ENCODE peak calls at places on chromosomes 2 and 18, in six cellular contexts. P, C, G, H, Q and K are unnamed samples.

GRCh38 chr2:226999676-227000075 is 163.8 kb downstream of the RHBDD1 start:
- DNase-seq in C (no peak), H (no peak), Q (no peak), G (no peak), P (no peak), K (no peak)

GRCh38 chr18:79625924-79626561 is 53.6 kb upstream of the CTDP1 start:
- DNase-seq in C (peak), H (no peak), P (no peak), Q (no peak), G (no peak), K (no peak)

GRCh38 chr2:196696423-196697073 is 57.0 kb downstream of the CCDC150 start:
- DNase-seq in C (no peak), P (no peak), G (no peak), H (peak), Q (no peak), K (no peak)

GRCh38 chr18:6747646-6748045 is 18.1 kb downstream of the ARHGAP28 start:
- DNase-seq in H (peak), C (no peak), Q (no peak), P (no peak), G (no peak), K (no peak)

GRCh38 chr2:213834746-213835145 is 550.5 kb downstream of the SPAG16 start:
- DNase-seq in H (no peak), Q (no peak), P (no peak), G (no peak), C (no peak), K (no peak)

GRCh38 chr2:236887519-236887918 is 198.2 kb upstream of the COPS8 start:
- DNase-seq in H (no peak), C (no peak), G (no peak), P (no peak), Q (peak), K (no peak)

GRCh38 chr2:240191001-240191400 is 50.5 kb upstream of the OTOS start:
- DNase-seq in H (no peak), Q (peak), C (no peak), P (no peak), G (no peak), K (no peak)

GRCh38 chr2:44768438-44769236 is 172.9 kb upstream of the SIX3 start:
- DNase-seq in G (no peak), C (no peak), H (no peak), Q (no peak), P (no peak), K (no peak)

GRCh38 chr2:130393318-130393910 is 37.6 kb downstream of the PTPN18 start:
- DNase-seq in G (no peak), H (no peak), C (peak), Q (no peak), P (no peak), K (no peak)

GRCh38 chr2:154693941-154694340 is 4.6 kb upstream of the KCNJ3 start:
- DNase-seq in H (no peak), C (no peak), P (no peak), G (no peak), Q (no peak), K (no peak)

GRCh38 chr2:176415946-176416499 is 146.8 kb downstream of the MTX2 start:
- DNase-seq in G (no peak), C (peak), Q (no peak), P (no peak), H (no peak), K (no peak)

GRCh38 chr2:239012228-239012627 is 164.3 kb downstream of the TWIST2 start:
- DNase-seq in G (no peak), P (no peak), Q (no peak), H (no peak), C (no peak), K (no peak)

GRCh38 chr18:33201509-33201926 is 239.0 kb downstream of the CCDC178 start:
- DNase-seq in G (no peak), C (peak), Q (no peak), H (no peak), P (no peak), K (no peak)

GRCh38 chr2:29053223-29053622 is 21.1 kb downstream of the PCARE start:
- DNase-seq in H (peak), P (no peak), G (no peak), Q (no peak), C (no peak), K (no peak)

GRCh38 chr2:62604336-62604735 is 98.3 kb upstream of the TMEM17 start:
- DNase-seq in H (peak), G (no peak), C (peak), Q (no peak), P (no peak), K (no peak)

GRCh38 chr2:150127995-150128394 is 359.5 kb downstream of the RND3 start:
- DNase-seq in H (no peak), C (no peak), Q (no peak), P (no peak), G (no peak), K (no peak)

GRCh38 chr18:7567487-7568425 is 640 bp downstream of the PTPRM start:
- DNase-seq in Q (peak), G (peak), H (peak), C (no peak), P (peak), K (no peak)

GRCh38 chr2:60411295-60411694 is 142.2 kb downstream of the BCL11A start:
- DNase-seq in Q (no peak), G (no peak), C (no peak), P (no peak), H (no peak), K (no peak)

GRCh38 chr18:9596257-9596656 is 18.1 kb downstream of the PPP4R1 start:
- DNase-seq in C (no peak), H (no peak), G (no peak), P (no peak), Q (no peak), K (no peak)

GRCh38 chr18:5772271-5772670 is 123.1 kb downstream of the TMEM200C start:
- DNase-seq in Q (no peak), G (no peak), P (no peak), H (no peak), C (no peak), K (no peak)

GRCh38 chr18:57297306-57297705 is 55.1 kb upstream of the ST8SIA3 start:
- DNase-seq in G (no peak), C (no peak), H (no peak), P (no peak), Q (no peak), K (no peak)

GRCh38 chr2:27721884-27722485 is 49.5 kb upstream of the MRPL33 start:
- DNase-seq in P (no peak), Q (no peak), H (no peak), G (no peak), C (no peak), K (no peak)

GRCh38 chr2:120066708-120067547 is 54.1 kb downstream of the EPB41L5 start:
- DNase-seq in G (peak), H (no peak), Q (no peak), P (no peak), C (no peak), K (no peak)

GRCh38 chr2:25528173-25528572 is 145.2 kb downstream of the DTNB start:
- DNase-seq in H (peak), G (no peak), P (no peak), Q (no peak), C (no peak), K (no peak)

GRCh38 chr2:68196120-68196716 is 38.5 kb downstream of the PNO1 start:
- DNase-seq in C (no peak), H (no peak), G (no peak), P (no peak), Q (no peak), K (peak)

GRCh38 chr2:55235724-55236538 is 3.4 kb downstream of the RPS27A start:
- DNase-seq in P (no peak), G (no peak), Q (no peak), C (no peak), H (no peak), K (no peak)

GRCh38 chr18:77676901-77677300 is 427.3 kb downstream of the GALR1 start:
- DNase-seq in C (no peak), H (no peak), P (no peak), Q (no peak), G (no peak), K (no peak)

GRCh38 chr2:148888003-148888501 is 13.0 kb downstream of the KIF5C start:
- DNase-seq in H (no peak), G (no peak), C (no peak), Q (no peak), P (no peak), K (no peak)

GRCh38 chr2:200377774-200378336 is 71.4 kb downstream of the SPATS2L start:
- DNase-seq in G (no peak), C (no peak), P (no peak), Q (no peak), H (no peak), K (no peak)

GRCh38 chr2:221268631-221269030 is 303.5 kb downstream of the EPHA4 start:
- DNase-seq in H (no peak), G (no peak), P (no peak), Q (no peak), C (no peak), K (no peak)

GRCh38 chr2:112924855-112925254 is 13.9 kb downstream of the IL37 start:
- DNase-seq in Q (no peak), P (no peak), G (no peak), H (no peak), C (no peak), K (no peak)

GRCh38 chr2:144181006-144181405 is 338.9 kb downstream of the ZEB2 start:
- DNase-seq in G (no peak), C (no peak), H (no peak), Q (no peak), P (no peak), K (no peak)

GRCh38 chr2:12970861-12971260 is 254.1 kb downstream of the TRIB2 start:
- DNase-seq in Q (no peak), H (peak), P (no peak), C (no peak), G (no peak), K (no peak)

GRCh38 chr2:226832076-226832475 is 3.8 kb upstream of the RHBDD1 start:
- DNase-seq in H (no peak), G (no peak), P (no peak), C (no peak), Q (no peak), K (no peak)

GRCh38 chr2:31235504-31235902 is 1.6 kb downstream of the EHD3 start:
- DNase-seq in H (peak), Q (no peak), C (peak), P (no peak), G (no peak), K (no peak)

GRCh38 chr18:36719630-36720029 is 109.2 kb downstream of the TPGS2 start:
- DNase-seq in Q (no peak), G (no peak), P (no peak), H (no peak), C (no peak), K (no peak)

GRCh38 chr2:15929861-15930260 is 10.5 kb upstream of the MYCN start:
- DNase-seq in P (no peak), G (no peak), Q (no peak), H (no peak), C (no peak), K (no peak)

GRCh38 chr2:134736167-134736885 is 17.5 kb upstream of the TMEM163 start:
- DNase-seq in H (peak), P (no peak), Q (no peak), C (peak), G (no peak), K (no peak)

GRCh38 chr18:30971338-30971956 is 71.1 kb downstream of the DSC3 start:
- DNase-seq in Q (no peak), G (no peak), P (no peak), C (peak), H (no peak), K (no peak)

GRCh38 chr2:62531594-62531993 is 25.6 kb upstream of the TMEM17 start:
- DNase-seq in H (no peak), G (no peak), Q (no peak), P (no peak), C (no peak), K (no peak)

GRCh38 chr2:109128466-109129355 is at the start of gene SH3RF3:
- DNase-seq in G (peak), H (peak), P (peak), Q (peak), C (no peak), K (peak)
- H3K27ac ChIP-seq in G (peak), H (peak), P (peak), Q (peak), C (no peak), K (no peak)

GRCh38 chr2:21250693-21251092 is 126.9 kb downstream of the TDRD15 start:
- DNase-seq in Q (no peak), G (no peak), P (no peak), H (no peak), C (no peak), K (no peak)

GRCh38 chr2:21254170-21254965 is 130.6 kb downstream of the TDRD15 start:
- DNase-seq in C (no peak), G (no peak), Q (no peak), P (no peak), H (no peak), K (no peak)

GRCh38 chr2:21253311-21254027 is 129.7 kb downstream of the TDRD15 start:
- DNase-seq in P (no peak), Q (no peak), H (no peak), G (no peak), C (no peak), K (no peak)

GRCh38 chr2:21256006-21256405 is 132.2 kb downstream of the TDRD15 start:
- DNase-seq in C (no peak), H (no peak), G (no peak), Q (peak), P (no peak), K (no peak)

DNA sequence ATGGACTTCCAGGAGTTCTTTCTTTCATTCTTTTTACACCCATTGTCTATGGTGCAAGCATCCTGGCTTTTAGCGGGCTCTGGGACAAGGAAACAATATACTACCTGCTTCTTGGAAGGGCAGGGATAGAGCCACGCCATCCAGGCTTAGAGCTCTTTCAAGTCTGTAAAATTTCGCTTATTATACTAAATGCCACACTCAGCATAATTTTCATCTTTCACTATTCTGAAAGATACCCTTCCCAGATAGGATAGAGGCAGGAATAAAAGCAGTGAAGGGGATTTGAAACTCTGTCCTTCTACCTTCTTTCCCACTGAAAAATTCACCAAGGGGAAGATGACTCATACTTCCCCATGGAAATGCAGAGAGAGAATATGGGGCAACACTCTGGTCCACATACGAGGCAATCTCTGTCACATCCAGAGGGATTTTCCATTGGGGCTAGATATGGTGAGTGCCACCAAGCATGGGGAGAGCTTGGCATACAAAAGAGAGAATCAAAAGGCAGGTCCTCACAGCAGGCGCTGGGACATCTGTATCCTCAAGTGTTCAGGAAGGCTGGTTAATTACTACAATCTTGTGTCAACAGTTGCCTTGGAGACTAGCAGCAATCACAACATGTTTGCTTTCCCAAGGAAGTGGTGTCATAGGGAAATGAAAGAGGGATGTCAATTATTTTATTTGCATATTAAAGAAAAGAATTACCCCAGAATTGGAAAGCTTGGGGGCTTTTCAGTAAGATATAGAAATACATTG is 127.6 kb downstream of the TDRD15 start:
- DNase-seq in H (no peak), G (no peak), P (no peak), Q (no peak), C (no peak), K (no peak)
- H3K27ac ChIP-seq in H (no peak), G (no peak), P (no peak), Q (no peak), C (no peak), K (no peak)

DNA sequence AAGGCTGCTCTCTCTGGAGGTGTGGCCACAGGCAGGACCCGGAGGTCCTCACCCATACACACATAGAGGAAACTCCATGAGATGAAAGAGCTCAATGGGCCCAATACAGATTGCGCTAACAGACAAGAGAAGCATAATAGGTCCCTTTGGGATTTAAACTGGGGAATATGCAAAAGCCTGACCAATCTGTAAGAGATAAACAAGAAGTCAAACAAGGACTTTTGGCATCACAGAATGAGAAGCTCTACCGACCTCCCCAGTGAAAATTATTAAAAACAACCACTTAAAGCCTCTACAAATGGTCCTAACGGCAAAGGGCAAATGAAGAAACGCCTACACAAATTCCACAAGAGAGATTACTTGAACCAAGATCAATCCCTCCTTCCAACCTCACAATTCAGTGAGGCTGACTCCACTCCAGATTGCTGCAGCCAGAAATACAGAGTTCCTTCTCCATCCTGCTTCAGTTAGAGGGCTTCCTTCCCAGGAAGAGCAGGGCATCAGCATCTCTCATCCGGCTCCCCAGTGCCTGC is 10.8 kb downstream of the IWS1 start:
- DNase-seq in G (no peak), P (no peak), C (no peak), Q (no peak), H (no peak), K (no peak)
- H3K27ac ChIP-seq in G (peak), P (peak), C (no peak), Q (peak), H (no peak), K (no peak)

DNA sequence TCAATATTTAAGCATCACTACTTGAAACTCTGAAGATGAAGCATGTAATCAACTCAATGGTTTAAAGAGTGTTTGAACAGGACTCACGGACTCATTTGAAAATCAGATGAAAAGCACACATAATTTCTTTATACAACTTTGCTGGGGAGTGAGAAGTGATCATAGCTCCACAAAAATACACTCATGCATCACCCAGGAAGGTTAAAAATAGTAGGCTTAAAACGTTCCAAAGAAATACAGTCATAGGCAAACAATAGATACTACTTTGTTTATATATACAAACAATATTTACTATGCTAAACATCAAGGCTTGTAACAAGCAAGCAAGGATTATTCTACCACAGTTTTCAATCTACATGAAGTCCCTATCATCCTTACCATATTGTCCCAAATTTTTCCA is 11.6 kb downstream of the HNRNPLL start:
- DNase-seq in C (no peak), P (no peak), G (no peak), Q (no peak), H (no peak), K (no peak)
- H3K27ac ChIP-seq in C (peak), P (peak), G (no peak), Q (no peak), H (no peak), K (no peak)

GRCh38 chr2:33323957-33324356 is 152.5 kb upstream of the RASGRP3 start:
- DNase-seq in P (no peak), Q (no peak), H (no peak), G (no peak), C (no peak), K (no peak)

GRCh38 chr2:33322607-33323006 is 153.8 kb upstream of the RASGRP3 start:
- DNase-seq in H (no peak), C (peak), P (no peak), Q (no peak), G (no peak), K (no peak)

GRCh38 chr2:33322099-33322498 is 154.3 kb upstream of the RASGRP3 start:
- DNase-seq in H (no peak), G (no peak), Q (peak), P (no peak), C (no peak), K (no peak)

GRCh38 chr2:33320573-33320972 is 155.9 kb upstream of the RASGRP3 start:
- DNase-seq in Q (no peak), H (no peak), G (no peak), P (no peak), C (no peak), K (no peak)

DNA sequence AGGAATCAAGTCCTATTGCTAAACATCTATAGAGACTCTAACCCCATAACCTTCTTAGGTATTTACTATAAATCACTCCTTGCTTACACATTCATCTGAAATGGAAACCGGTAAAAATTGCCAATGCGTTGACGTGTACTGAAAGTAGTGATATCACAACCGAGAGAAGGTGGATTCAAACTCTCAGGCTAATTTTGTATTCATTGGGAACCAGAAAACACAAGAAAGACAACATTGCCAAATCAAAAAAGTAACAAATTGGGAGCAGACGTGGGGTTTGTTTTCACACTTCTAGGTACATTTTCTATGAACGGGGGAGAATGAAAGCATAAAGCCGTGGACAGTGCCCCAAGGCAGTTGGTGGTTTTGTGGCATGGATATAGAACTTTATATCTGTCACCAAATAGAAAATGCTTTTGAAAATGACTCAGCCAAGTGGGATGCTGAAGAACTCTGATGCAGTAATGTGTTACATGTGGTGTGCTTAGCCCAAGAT is 155.2 kb upstream of the RASGRP3 start:
- DNase-seq in G (no peak), C (no peak), Q (no peak), H (no peak), P (no peak), K (no peak)
- H3K27ac ChIP-seq in G (no peak), C (no peak), Q (peak), H (no peak), P (peak), K (no peak)

GRCh38 chr2:136255648-136256461 is 137.9 kb upstream of the CXCR4 start:
- DNase-seq in C (peak), H (no peak), G (no peak), P (no peak), Q (no peak), K (no peak)

GRCh38 chr2:136255127-136255526 is 137.2 kb upstream of the CXCR4 start:
- DNase-seq in P (no peak), G (no peak), C (no peak), H (no peak), Q (no peak), K (no peak)

GRCh38 chr2:136254681-136255080 is 136.7 kb upstream of the CXCR4 start:
- DNase-seq in Q (no peak), P (no peak), G (no peak), C (no peak), H (no peak), K (no peak)

GRCh38 chr2:136251777-136252477 is 134.0 kb upstream of the CXCR4 start:
- DNase-seq in H (no peak), C (no peak), Q (no peak), P (no peak), G (no peak), K (no peak)

GRCh38 chr2:136253288-136254004 is 135.5 kb upstream of the CXCR4 start:
- DNase-seq in G (no peak), C (no peak), H (no peak), P (peak), Q (peak), K (no peak)
- H3K27ac ChIP-seq in G (no peak), C (no peak), H (no peak), P (no peak), Q (no peak), K (no peak)